ENCODE peak calls at places on chromosomes 6 and 20, in six cellular contexts. H is HFFc6, P is cardiac fibroblast, E is mucosa of descending colon, T is neural progenitor cell, N is tibial artery. L is an unnamed sample.

GRCh38 chr6:99514089-99514488 is 1.1 kb downstream of the USP45 start:
- DNase-seq in T (peak), H (no peak), E (no peak), N (no peak), P (peak), L (no peak)

GRCh38 chr20:32206383-32207210 is 946 bp downstream of the PLAGL2 start:
- DNase-seq in H (no peak), N (no peak), E (no peak), P (no peak), T (peak), L (no peak)

GRCh38 chr6:134752445-134752844 is 197.5 kb downstream of the ALDH8A1 start:
- DNase-seq in N (no peak), E (no peak), H (no peak), P (no peak), T (no peak), L (no peak)

GRCh38 chr20:44532248-44532980 is 10.5 kb upstream of the SERINC3 start:
- DNase-seq in H (no peak), N (no peak), P (no peak), T (peak), E (no peak), L (peak)

GRCh38 chr6:169638388-169638787 is 63.4 kb downstream of the WDR27 start:
- DNase-seq in E (no peak), N (no peak), P (no peak), H (no peak), T (no peak), L (no peak)

GRCh38 chr6:31826793-31827285 is 699 bp upstream of the HSPA1B start:
- DNase-seq in E (peak), P (peak), N (peak), H (peak), T (peak), L (peak)

GRCh38 chr20:44050925-44051660 is 135.9 kb downstream of the JPH2 start:
- DNase-seq in T (no peak), N (peak), P (no peak), E (no peak), H (no peak), L (no peak)

GRCh38 chr6:53492860-53493634 is 51.9 kb downstream of the GCLC start:
- DNase-seq in T (peak), H (peak), P (peak), E (no peak), N (no peak), L (no peak)

GRCh38 chr20:33663161-33664084 is 1.3 kb downstream of the C20orf144 start:
- DNase-seq in P (peak), E (peak), H (peak), T (peak), N (peak), L (peak)

GRCh38 chr20:6651016-6651415 is 116.5 kb upstream of the BMP2 start:
- DNase-seq in E (peak), T (no peak), N (peak), P (peak), H (no peak), L (no peak)

GRCh38 chr20:40703981-40704530 is 15.0 kb upstream of the MAFB start:
- DNase-seq in H (no peak), T (no peak), N (no peak), E (no peak), P (no peak), L (no peak)

GRCh38 chr20:40704828-40705227 is 15.8 kb upstream of the MAFB start:
- DNase-seq in E (no peak), T (no peak), N (no peak), P (no peak), H (no peak), L (no peak)

GRCh38 chr20:40705413-40705812 is 16.4 kb upstream of the MAFB start:
- DNase-seq in P (no peak), E (no peak), N (no peak), H (no peak), T (no peak), L (no peak)

GRCh38 chr20:40698744-40699143 is 9.7 kb upstream of the MAFB start:
- DNase-seq in N (no peak), E (no peak), P (no peak), T (no peak), H (no peak), L (no peak)

DNA sequence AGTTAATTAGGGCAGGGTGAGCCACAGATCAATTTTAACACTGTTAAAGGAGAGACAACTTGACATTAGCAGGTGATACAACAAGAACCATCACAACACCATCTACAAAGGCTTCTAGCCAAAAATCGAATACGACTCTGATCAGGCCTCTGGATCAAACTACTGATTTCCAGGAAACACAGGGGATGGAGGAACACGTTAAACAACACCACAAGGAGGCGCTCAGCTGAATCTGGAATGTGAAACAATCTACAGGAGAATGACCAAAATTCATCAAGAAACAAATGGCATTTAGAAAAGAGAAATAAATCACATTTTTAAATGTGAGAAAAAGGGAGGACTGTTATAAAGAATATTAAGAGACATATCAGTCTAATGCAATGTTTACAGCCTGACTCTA is 13.5 kb upstream of the MAFB start:
- DNase-seq in H (no peak), P (no peak), N (no peak), E (no peak), T (no peak), L (no peak)
- TF ChIP-seq CTCF in H (peak), P (no peak), N (no peak), E (no peak), T (no peak), L (no peak)

GRCh38 chr6:70289299-70289698 is 13.6 kb downstream of the COL9A1 start:
- DNase-seq in N (no peak), E (no peak), T (peak), H (no peak), P (no peak), L (no peak)
- TF ChIP-seq CTCF in N (no peak), E (no peak), T (peak), H (peak), P (peak), L (peak)

DNA sequence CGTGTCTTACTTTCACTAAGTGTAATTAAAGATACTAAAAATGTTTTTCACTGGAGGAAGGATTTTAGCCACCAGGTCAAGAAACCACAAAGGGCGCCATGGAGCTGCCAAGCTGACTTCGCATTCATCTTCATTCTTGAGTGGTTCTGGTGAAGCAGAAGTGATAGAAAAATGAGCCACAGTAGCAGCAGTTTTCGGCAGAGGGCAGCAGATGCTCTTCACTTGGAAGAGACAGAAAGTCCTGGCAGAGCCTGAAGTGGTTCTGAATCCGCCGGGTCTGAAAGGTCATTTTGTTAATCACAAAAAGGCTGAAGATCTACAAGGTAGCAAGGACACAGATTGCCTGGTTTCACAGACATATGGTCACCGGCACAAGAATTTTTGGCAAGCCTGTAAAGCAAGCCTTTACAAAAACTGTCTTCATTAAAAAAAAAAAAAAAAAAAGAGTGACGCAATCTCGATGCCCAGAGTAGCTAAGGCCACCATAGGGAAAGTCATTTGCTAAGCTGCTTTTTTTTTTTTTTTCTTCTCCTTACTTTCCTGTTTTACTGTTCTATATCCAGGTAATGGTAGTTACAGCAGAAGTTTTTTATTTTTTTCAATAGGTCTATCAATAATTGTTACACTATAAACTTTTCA is 345.1 kb upstream of the AGPAT4 start:
- DNase-seq in N (no peak), P (peak), T (peak), E (no peak), H (no peak), L (peak)
- TF ChIP-seq CTCF in N (peak), P (peak), T (peak), E (no peak), H (peak), L (peak)

GRCh38 chr6:44028767-44029166 is 98.5 kb downstream of the MRPL14 start:
- DNase-seq in P (peak), N (peak), T (no peak), H (no peak), E (no peak), L (no peak)
- TF ChIP-seq CTCF in P (peak), N (no peak), T (peak), H (peak), E (no peak), L (no peak)

DNA sequence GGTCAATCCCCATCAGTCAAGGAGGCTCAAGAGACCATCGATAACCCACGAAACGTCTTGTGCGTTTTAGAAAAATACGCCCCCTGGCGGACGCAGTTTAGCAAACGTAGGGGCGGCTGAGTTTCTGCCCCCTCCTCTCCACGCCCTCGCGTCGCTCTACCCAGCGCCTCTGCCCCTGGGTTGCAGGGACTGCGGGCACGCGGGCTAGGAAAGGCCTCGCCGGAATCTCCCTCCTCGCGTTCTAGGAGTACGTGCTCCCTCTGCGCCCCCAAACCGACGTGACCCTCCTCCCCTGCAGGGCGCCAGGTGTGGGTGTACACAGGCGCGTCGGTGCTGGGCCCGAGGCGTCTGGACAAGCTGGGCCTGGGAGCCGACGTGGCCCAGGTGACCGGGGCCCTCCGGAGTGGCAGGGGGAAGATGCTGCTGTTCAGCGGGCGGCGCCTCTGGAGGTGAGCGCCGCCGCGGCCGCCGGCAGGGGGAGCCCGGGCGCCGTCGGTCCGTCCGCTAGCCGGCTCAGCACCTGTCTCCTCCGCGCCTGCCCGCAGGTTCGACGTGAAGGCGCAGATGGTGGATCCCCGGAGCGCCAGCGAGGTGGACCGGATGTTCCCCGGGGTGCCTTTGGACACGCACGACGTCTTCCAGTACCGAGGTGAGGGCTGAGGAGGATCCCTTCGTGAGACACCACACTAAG is 5.3 kb downstream of the MMP9 start:
- DNase-seq in N (no peak), H (no peak), P (peak), T (peak), E (peak), L (no peak)
- TF ChIP-seq CTCF in N (peak), H (peak), P (peak), T (peak), E (peak), L (peak)

GRCh38 chr20:46820682-46821081 is 74.0 kb upstream of the EYA2 start:
- DNase-seq in E (peak), H (no peak), T (no peak), P (no peak), N (no peak), L (no peak)
- TF ChIP-seq CTCF in E (no peak), H (no peak), T (no peak), P (peak), N (no peak), L (no peak)